ENCODE peak calls at places on chromosomes 2 and 18, in ten cellular contexts. K is ovary; D is dorsolateral prefrontal cortex; I is PC-3; L is Calu3; U is GM20000; S is HFFc6; E is fibroblast of the aortic adventitia; Z is neural crest cell; Q is CD8-positive, alpha-beta T cell. G is an unnamed sample.

GRCh38 chr18:59500765-59501164 is 141.7 kb upstream of the LMAN1 start:
- DNase-seq in Q (no peak), S (no peak), U (no peak), I (no peak), E (no peak), L (no peak), D (no peak), K (no peak), Z (no peak), G (no peak)

GRCh38 chr2:72973566-72974435 is 56.5 kb downstream of the EMX1 start:
- DNase-seq in D (no peak), K (no peak), S (peak; percentile 22), E (peak; percentile 55), Z (peak; percentile 36), I (peak; percentile 72), U (peak; percentile 79), L (peak; percentile 58), Q (no peak), G (peak; percentile 71)

GRCh38 chr2:37802899-37803379 is 122.1 kb upstream of the RMDN2 start:
- DNase-seq in K (no peak), I (peak; percentile 91), Z (no peak), L (no peak), S (peak; percentile 98), D (no peak), E (peak; percentile 79), U (no peak), Q (no peak), G (peak; percentile 55)

GRCh38 chr2:49973917-49974368 is 819.6 kb upstream of the FSHR start:
- DNase-seq in U (peak; percentile 10), I (no peak), K (peak; percentile 45), L (no peak), E (no peak), Z (peak; percentile 47), S (no peak), Q (peak; percentile 3), D (peak; percentile 95), G (peak; percentile 0)

GRCh38 chr18:48059363-48060109 is 129.1 kb upstream of the SMAD2 start:
- DNase-seq in L (no peak), K (no peak), U (no peak), S (no peak), Q (no peak), E (no peak), D (no peak), Z (no peak), I (no peak), G (no peak)

GRCh38 chr2:107738268-107738667 is 88.4 kb upstream of the RGPD4 start:
- DNase-seq in Q (no peak), S (no peak), U (no peak), K (no peak), I (no peak), E (no peak), Z (no peak), D (no peak), L (no peak), G (no peak)

GRCh38 chr2:149080964-149081363 is 42.5 kb downstream of the LYPD6B start:
- DNase-seq in S (no peak), K (no peak), Q (no peak), U (no peak), L (no peak), D (no peak), I (no peak), E (no peak), Z (no peak), G (no peak)

GRCh38 chr2:128275498-128276045 is 43.1 kb downstream of the HS6ST1 start:
- DNase-seq in U (no peak), Q (no peak), Z (no peak), E (no peak), L (no peak), S (no peak), D (no peak), I (no peak), K (no peak), G (no peak)

GRCh38 chr2:237685408-237685807 is 58.0 kb downstream of the LRRFIP1 start:
- DNase-seq in L (no peak), S (peak; percentile 37), I (peak; percentile 53), Z (no peak), U (no peak), D (no peak), K (no peak), Q (no peak), E (peak; percentile 42), G (no peak)

GRCh38 chr2:8086342-8086741 is 595.5 kb upstream of the ID2 start:
- DNase-seq in K (no peak), Q (no peak), E (peak; percentile 33), Z (no peak), U (no peak), L (no peak), S (no peak), D (no peak), I (peak; percentile 8), G (peak; percentile 33)

GRCh38 chr2:98908909-98909308 is 27.1 kb downstream of the CRACDL start:
- DNase-seq in U (no peak), L (no peak), S (peak; percentile 21), K (no peak), E (peak; percentile 34), I (peak; percentile 64), Z (no peak), Q (no peak), D (no peak), G (peak; percentile 73)

GRCh38 chr18:64488698-64489097 is 339.8 kb upstream of the LINC00305 start:
- DNase-seq in K (no peak), Z (no peak), U (no peak), E (no peak), Q (no peak), I (no peak), S (no peak), D (no peak), L (no peak), G (no peak)

GRCh38 chr2:231386446-231386845 is 9.1 kb upstream of the B3GNT7 start:
- DNase-seq in K (no peak), S (peak; percentile 84), I (peak; percentile 87), E (peak; percentile 40), U (no peak), Z (no peak), D (no peak), L (no peak), Q (no peak), G (peak; percentile 81)

GRCh38 chr2:217573565-217573964 is 429.2 kb downstream of the TNS1 start:
- DNase-seq in Z (no peak), E (peak; percentile 19), D (no peak), S (peak; percentile 36), L (no peak), I (peak; percentile 64), Q (no peak), U (no peak), K (no peak), G (peak; percentile 4)

GRCh38 chr18:33605250-33605649 is 27.2 kb downstream of the ASXL3 start:
- DNase-seq in Z (no peak), D (no peak), Q (no peak), E (peak; percentile 1), I (no peak), S (no peak), K (no peak), U (no peak), L (peak; percentile 4), G (no peak)

GRCh38 chr18:33600846-33601245 is 22.8 kb downstream of the ASXL3 start:
- DNase-seq in E (no peak), K (no peak), Z (no peak), Q (no peak), U (no peak), D (no peak), L (no peak), S (no peak), I (no peak), G (no peak)

GRCh38 chr18:33603434-33603833 is 25.4 kb downstream of the ASXL3 start:
- DNase-seq in Z (no peak), L (no peak), Q (no peak), S (no peak), E (no peak), D (no peak), I (no peak), K (no peak), U (no peak), G (no peak)

GRCh38 chr18:33611525-33612135 is 33.6 kb downstream of the ASXL3 start:
- DNase-seq in E (no peak), U (no peak), Q (no peak), L (no peak), S (no peak), I (no peak), K (no peak), Z (no peak), D (no peak), G (no peak)

DNA sequence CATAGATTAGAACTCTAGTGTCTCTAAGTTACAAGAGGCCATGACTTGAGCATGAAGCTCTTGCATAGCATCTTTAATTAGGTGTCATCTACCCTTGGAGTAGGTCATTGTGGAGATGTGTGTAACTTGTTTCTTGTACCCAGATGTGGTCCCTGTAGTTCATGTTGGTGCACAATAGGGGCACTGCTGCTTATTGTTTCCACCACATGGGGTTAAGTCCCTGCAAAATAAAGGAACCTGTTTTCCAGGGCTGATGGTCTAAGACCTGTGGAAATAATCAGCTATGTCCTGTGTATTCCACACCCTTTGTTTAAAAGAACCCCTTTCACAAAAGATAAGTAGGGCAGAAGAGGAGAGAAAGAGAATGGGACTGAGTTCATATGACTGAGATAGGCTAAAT is 28.6 kb downstream of the ASXL3 start:
- DNase-seq in Q (no peak), D (no peak), K (no peak), E (no peak), U (no peak), Z (no peak), S (no peak), I (no peak), L (no peak), G (no peak)
- TF ChIP-seq CTCF in Q (no peak), D (no peak), K (no peak), E (no peak), U (no peak), Z (peak; percentile 23), S (no peak), I (no peak), L (no peak), G (no peak)

DNA sequence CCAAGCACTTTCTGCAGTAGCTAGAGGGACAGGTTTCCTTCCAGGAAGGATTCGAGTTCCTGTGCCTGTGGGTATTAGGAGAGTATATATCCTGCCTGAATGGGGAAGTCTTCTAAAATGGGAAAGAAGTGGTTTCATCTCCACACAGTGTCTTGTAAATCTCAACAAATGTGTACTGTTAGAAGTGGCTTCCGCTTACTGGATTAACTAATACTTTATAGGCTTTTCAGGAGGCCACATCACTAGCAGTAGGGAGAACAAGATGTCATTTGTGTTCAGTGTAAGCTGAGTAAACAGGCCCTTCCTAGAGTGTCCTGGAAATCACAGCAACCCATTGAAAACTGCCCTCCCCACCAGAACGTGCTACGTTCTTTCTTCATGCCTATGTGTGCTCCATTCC is 12.5 kb upstream of the POLR1B start:
- DNase-seq in S (no peak), E (no peak), Q (no peak), Z (no peak), U (no peak), D (no peak), L (no peak), K (no peak), I (no peak), G (no peak)
- TF ChIP-seq CTCF in S (no peak), E (no peak), Q (no peak), Z (no peak), U (no peak), D (no peak), L (no peak), K (no peak), I (no peak), G (no peak)

GRCh38 chr2:39436592-39437521 is at the start of gene MAP4K3:
- DNase-seq in L (peak; percentile 96), Q (peak; percentile 30), S (peak; percentile 90), I (peak; percentile 96), K (peak; percentile 93), D (peak; percentile 86), E (peak; percentile 90), U (peak; percentile 92), Z (peak; percentile 91), G (peak; percentile 94)
- TF ChIP-seq CTCF in L (no peak), Q (no peak), S (no peak), I (no peak), K (no peak), D (no peak), E (no peak), U (no peak), Z (no peak), G (no peak)

GRCh38 chr2:103506812-103507211 is 745.0 kb downstream of the TMEM182 start:
- DNase-seq in L (no peak), E (no peak), Q (no peak), Z (no peak), I (no peak), S (no peak), K (no peak), U (no peak), D (no peak), G (no peak)
- TF ChIP-seq CTCF in L (no peak), E (no peak), Q (no peak), Z (no peak), I (no peak), S (no peak), K (no peak), U (no peak), D (no peak), G (no peak)

G was measured in cardiac fibroblast.